ENCODE peak calls at places on chromosomes 4 and X, in four cellular contexts. U, A, R and W are unnamed samples.

GRCh38 chr4:41882622-41883347 is 52.4 kb upstream of the TMEM33 start:
- DNase-seq in A (peak), U (peak), R (peak), W (no peak)

GRCh38 chrX:150372280-150372679 is 9.2 kb downstream of the MAMLD1 start:
- DNase-seq in R (no peak), A (no peak), U (no peak), W (no peak)

GRCh38 chr4:173217727-173218126 is 49.1 kb downstream of the GALNT7 start:
- DNase-seq in U (no peak), R (no peak), A (peak), W (no peak)

GRCh38 chrX:50100188-50100587 is 100.6 kb downstream of the AKAP4 start:
- DNase-seq in R (no peak), A (no peak), U (peak), W (no peak)

GRCh38 chr4:5878359-5878758 is 14.5 kb downstream of the CRMP1 start:
- DNase-seq in U (no peak), A (no peak), R (no peak), W (no peak)

GRCh38 chr4:17526695-17527477 is 11.9 kb downstream of the CLRN2 start:
- DNase-seq in A (no peak), U (no peak), R (no peak), W (no peak)

GRCh38 chr4:123832173-123833026 is 435.8 kb downstream of the SPRY1 start:
- DNase-seq in U (no peak), R (peak), A (peak), W (no peak)

GRCh38 chrX:29542147-29542546 is 673.2 kb upstream of the MAGEB2 start:
- DNase-seq in R (no peak), U (no peak), A (no peak), W (no peak)

GRCh38 chr4:37219251-37219650 is 25.3 kb upstream of the NWD2 start:
- DNase-seq in U (no peak), R (no peak), A (no peak), W (no peak)

GRCh38 chr4:98801259-98801725 is 127.6 kb downstream of the EIF4E start:
- DNase-seq in U (no peak), R (no peak), A (no peak), W (no peak)

GRCh38 chrX:23952984-23953907 is 45.4 kb downstream of the CXorf58 start:
- DNase-seq in R (no peak), U (no peak), A (no peak), W (no peak)

GRCh38 chrX:3184176-3184930 is 143.1 kb downstream of the ARSF start:
- DNase-seq in U (no peak), R (no peak), A (peak), W (no peak)

GRCh38 chr4:42628740-42629139 is 28.2 kb downstream of the ATP8A1 start:
- DNase-seq in U (no peak), A (no peak), R (no peak), W (no peak)

GRCh38 chrX:48802089-48802812 is 384 bp downstream of the HDAC6 start:
- DNase-seq in U (peak), A (peak), R (peak), W (peak)

GRCh38 chr4:139009702-139010101 is 5.9 kb upstream of the NOCT start:
- DNase-seq in R (no peak), U (no peak), A (no peak), W (no peak)

GRCh38 chrX:140157611-140158010 is 192.3 kb upstream of the CXorf66 start:
- DNase-seq in A (peak), U (no peak), R (no peak), W (no peak)

GRCh38 chr4:26029512-26030131 is 115.6 kb downstream of the SMIM20 start:
- DNase-seq in A (no peak), R (no peak), U (no peak), W (no peak)

GRCh38 chr4:1471443-1472147 is 65.4 kb upstream of the NKX1-1 start:
- DNase-seq in R (no peak), U (no peak), A (no peak), W (no peak)

GRCh38 chrX:18996536-18996935 is 12.6 kb upstream of the PHKA2 start:
- DNase-seq in U (no peak), R (no peak), A (no peak), W (no peak)

GRCh38 chr4:38275331-38275821 is 315.2 kb downstream of the PTTG2 start:
- DNase-seq in R (peak), A (no peak), U (no peak), W (no peak)

DNA sequence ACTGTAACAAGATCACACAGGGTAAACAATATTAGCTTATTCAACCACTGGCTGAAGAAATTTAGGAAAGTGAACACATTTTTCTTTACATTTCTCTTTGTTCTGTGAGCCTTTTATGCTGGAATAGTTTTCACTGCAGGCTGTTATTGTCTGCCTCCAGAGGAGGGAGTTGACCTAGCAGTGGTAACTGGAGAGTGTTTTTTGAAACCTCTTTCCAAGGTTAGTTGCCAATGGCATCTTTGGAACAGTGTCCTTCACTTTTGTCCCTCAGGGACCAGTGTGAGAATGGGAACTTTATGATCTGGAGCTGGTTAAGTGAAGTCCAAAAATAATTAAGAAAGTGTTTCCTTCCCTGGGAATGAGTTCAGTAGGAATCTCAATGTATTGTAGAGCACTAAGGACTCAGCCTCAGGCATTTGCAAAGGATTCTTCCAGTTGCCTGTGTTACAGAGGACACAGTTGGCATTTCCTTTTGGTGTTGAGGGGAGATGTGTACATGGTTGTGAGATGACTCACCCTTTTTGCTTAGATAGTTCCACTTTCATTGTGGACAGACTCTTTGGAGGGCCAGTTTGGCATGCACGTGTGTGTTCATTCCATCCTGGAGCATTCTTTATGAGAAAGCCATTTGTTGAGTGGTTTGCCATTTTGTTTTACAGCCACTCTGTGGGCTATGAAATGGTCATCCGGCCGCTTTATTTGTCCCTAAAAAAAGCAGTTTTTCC is 61.3 kb downstream of the AR start:
- DNase-seq in R (peak), A (peak), U (no peak), W (no peak)
- TF ChIP-seq CTCF in R (no peak), A (peak), U (no peak), W (no peak)

DNA sequence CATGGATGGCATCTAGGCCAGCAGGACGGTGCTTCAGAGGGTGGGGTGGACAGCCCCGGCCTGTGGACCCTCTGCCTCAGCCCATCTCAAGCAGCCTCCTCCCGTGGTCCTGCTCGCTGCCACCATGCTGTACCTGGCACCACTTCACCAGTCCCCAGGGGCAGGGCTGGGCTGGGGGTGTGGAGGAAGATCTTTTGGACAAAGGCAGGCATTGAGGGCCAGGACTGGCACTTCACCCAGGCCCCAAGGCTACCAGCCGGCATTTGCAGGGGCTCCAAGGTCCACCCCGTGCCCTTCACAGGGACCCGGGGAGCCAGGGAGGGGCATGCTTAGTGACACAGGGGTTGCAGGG is 713 bp downstream of the PLXNB3 start:
- DNase-seq in U (no peak), R (no peak), A (no peak), W (no peak)
- H3K4me3 ChIP-seq in U (no peak), R (no peak), A (peak), W (peak)

GRCh38 chr4:56627985-56628384 is 53.1 kb downstream of the HOPX start:
- DNase-seq in U (no peak), R (no peak), A (no peak), W (no peak)

GRCh38 chr4:56626420-56626819 is 54.7 kb downstream of the HOPX start:
- DNase-seq in A (no peak), U (no peak), R (no peak), W (no peak)

GRCh38 chr4:56627375-56627774 is 53.7 kb downstream of the HOPX start:
- DNase-seq in U (no peak), R (no peak), A (no peak), W (no peak)

GRCh38 chr4:56628592-56628991 is 52.5 kb downstream of the HOPX start:
- DNase-seq in A (no peak), R (no peak), U (no peak), W (no peak)

GRCh38 chr4:56626963-56627362 is 54.1 kb downstream of the HOPX start:
- DNase-seq in R (peak), U (no peak), A (no peak), W (no peak)
- TF ChIP-seq CTCF in R (no peak), U (no peak), A (no peak), W (no peak)

DNA sequence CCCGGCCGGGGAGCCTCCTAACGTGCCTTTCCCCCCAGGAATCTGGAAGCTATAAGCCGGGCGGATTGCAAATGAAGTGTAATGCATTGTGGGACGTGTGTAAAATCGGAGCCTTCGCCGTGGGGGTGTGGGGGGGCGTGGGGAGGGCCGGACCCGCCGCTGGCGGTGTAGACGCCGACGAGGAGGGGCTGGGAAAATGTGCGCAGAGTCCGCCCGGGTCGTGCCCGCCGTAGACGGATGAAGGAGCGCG is 1.3 kb downstream of the STOX2 start:
- DNase-seq in U (no peak), A (no peak), R (no peak), W (no peak)
- H3K4me3 ChIP-seq in U (peak), A (peak), R (no peak), W (no peak)